ENCODE peak calls at places on chromosomes 7 and 10, in seven cellular contexts. W is Ammon's horn, H is caudate nucleus, U is NCI-H1092, A is BE2C, L is GDM1, B is AG08395. M is an unnamed sample.

GRCh38 chr10:60239228-60239627 is 150.4 kb downstream of the ANK3 start:
- DNase-seq in W (no peak), H (peak), U (no peak), A (no peak), L (no peak), B (no peak), M (no peak)

GRCh38 chr7:79459381-79459780 is 5.9 kb upstream of the MAGI2 start:
- DNase-seq in W (no peak), H (no peak), U (no peak), A (no peak), L (no peak), B (peak), M (no peak)

GRCh38 chr7:94696981-94697670 is 41.2 kb upstream of the SGCE start:
- DNase-seq in W (no peak), H (no peak), U (no peak), A (no peak), L (no peak), B (peak), M (no peak)

GRCh38 chr7:92402920-92403759 is 44.1 kb upstream of the GATAD1 start:
- DNase-seq in W (no peak), H (no peak), U (no peak), A (no peak), L (no peak), B (peak), M (no peak)

GRCh38 chr10:5496261-5497250 is 2.8 kb downstream of the CALML5 start:
- DNase-seq in W (no peak), H (no peak), U (no peak), A (no peak), L (no peak), B (no peak), M (no peak)

GRCh38 chr7:35185908-35186731 is 67.8 kb downstream of the TBX20 start:
- DNase-seq in W (peak), H (peak), U (peak), A (peak), L (no peak), B (peak), M (peak)

GRCh38 chr10:47278152-47278473 is 21.9 kb upstream of the GDF10 start:
- DNase-seq in W (no peak), H (no peak), U (no peak), A (no peak), L (no peak), B (no peak), M (no peak)

GRCh38 chr10:99659868-99660366 is 608 bp downstream of the ENTPD7 start:
- DNase-seq in W (peak), H (no peak), U (no peak), A (no peak), L (no peak), B (no peak), M (no peak)

M was measured in H7.